ENCODE peak calls at places on chromosomes 12 and 14, in five cellular contexts. L is tibial artery, K is GM13976, J is HL-60, I is GM23338. N is an unnamed sample.

GRCh38 chr12:44317651-44318126 is 481.8 kb downstream of the TMEM117 start:
- DNase-seq in L (no peak), I (peak; percentile 76), K (peak; percentile 24), J (peak; percentile 6), N (peak; percentile 9)

GRCh38 chr12:19771858-19772257 is 332.6 kb downstream of the AEBP2 start:
- DNase-seq in L (no peak), I (peak; percentile 32), K (no peak), J (no peak), N (peak; percentile 88)

GRCh38 chr12:13342971-13343370 is 146.4 kb downstream of the EMP1 start:
- DNase-seq in L (no peak), J (no peak), I (no peak), K (no peak), N (peak; percentile 5)

GRCh38 chr12:121331268-121331667 is 20.9 kb downstream of the ANAPC5 start:
- DNase-seq in L (no peak), K (no peak), J (no peak), I (no peak), N (no peak)

GRCh38 chr14:95313707-95314106 is 6.0 kb downstream of the CLMN start:
- DNase-seq in L (peak; percentile 85), J (peak; percentile 95), K (no peak), I (no peak), N (peak; percentile 15)

GRCh38 chr12:46770501-46771183 is 55.2 kb downstream of the SLC38A4 start:
- DNase-seq in K (no peak), L (no peak), I (peak; percentile 25), J (no peak), N (no peak)

GRCh38 chr12:76863005-76863670 is 15.7 kb downstream of the CSRP2 start:
- DNase-seq in J (no peak), L (no peak), I (no peak), K (no peak), N (peak; percentile 71)

GRCh38 chr12:106345739-106346138 is 11.8 kb upstream of the POLR3B start:
- DNase-seq in K (no peak), I (peak; percentile 72), J (peak; percentile 33), L (no peak), N (peak; percentile 26)

GRCh38 chr12:107437954-107438353 is 247.6 kb upstream of the PWP1 start:
- DNase-seq in J (no peak), L (no peak), K (no peak), I (no peak), N (no peak)

GRCh38 chr14:90396342-90397339 is at the start of gene CALM1:
- DNase-seq in I (peak; percentile 94), L (peak; percentile 96), K (peak; percentile 95), J (peak; percentile 91), N (peak; percentile 83)
- TF ChIP-seq CTCF in I (no peak), L (no peak), K (no peak), J (no peak), N (no peak)

GRCh38 chr12:47801170-47801903 is 18.4 kb downstream of the HDAC7 start:
- DNase-seq in L (peak; percentile 77), J (peak; percentile 52), K (no peak), I (no peak), N (no peak)
- TF ChIP-seq CTCF in L (no peak), J (no peak), K (no peak), I (no peak), N (peak; percentile 32)

GRCh38 chr14:103524002-103524785 is 1.6 kb upstream of the CKB start:
- DNase-seq in L (no peak), I (no peak), J (no peak), K (no peak), N (no peak)
- TF ChIP-seq CTCF in L (no peak), I (peak; percentile 61), J (no peak), K (no peak), N (no peak)

GRCh38 chr14:21866479-21866878 is 192.9 kb upstream of the OR4E1 start:
- DNase-seq in J (no peak), I (no peak), K (no peak), L (no peak), N (no peak)
- TF ChIP-seq CTCF in J (no peak), I (no peak), K (no peak), L (no peak), N (no peak)

DNA sequence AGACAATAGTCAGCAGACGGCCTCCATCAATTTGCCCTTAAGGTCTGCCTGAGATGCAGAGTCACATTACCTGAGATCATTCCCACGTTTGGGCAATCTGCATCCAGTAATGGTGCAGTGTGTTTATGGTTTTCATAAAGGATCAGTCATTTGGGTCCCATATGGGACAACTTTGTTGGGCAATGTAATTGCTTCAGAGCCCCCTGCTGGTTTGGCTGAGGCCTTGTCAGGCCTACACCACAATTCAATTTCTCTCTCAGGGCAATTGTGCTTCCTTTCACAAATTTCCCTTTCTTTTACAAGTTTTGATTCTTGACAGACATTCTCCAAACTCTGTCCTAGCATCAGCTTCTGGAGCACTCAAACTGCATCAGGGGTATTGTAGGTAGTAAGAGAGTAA is 191.2 kb upstream of the SSTR1 start:
- DNase-seq in L (no peak), I (peak; percentile 45), J (no peak), K (no peak), N (no peak)
- TF ChIP-seq CTCF in L (no peak), I (peak; percentile 58), J (no peak), K (no peak), N (peak; percentile 5)

N was measured in astrocyte of the cerebellum.